ENCODE peak calls at places on chromosomes 1 and 21, in five cellular contexts. W is GM23338, F is hepatocyte, H is keratinocyte, C is HepG2. D is an unnamed sample.

GRCh38 chr1:43637267-43637666 is 12.7 kb upstream of the KDM4A start:
- DNase-seq in W (no peak), F (no peak), H (no peak), C (no peak), D (no peak)

GRCh38 chr1:226946841-226947240 is 6.7 kb downstream of the COQ8A start:
- DNase-seq in W (no peak), F (no peak), H (no peak), C (no peak), D (no peak)

GRCh38 chr1:2268285-2269056 is 40.4 kb downstream of the SKI start:
- DNase-seq in W (no peak), F (no peak), H (no peak), C (no peak), D (no peak)

GRCh38 chr21:45405819-45406762 is 1.1 kb downstream of the COL18A1 start:
- DNase-seq in W (peak), F (peak), H (peak), C (peak), D (peak)

GRCh38 chr1:53473463-53473862 is 14.3 kb downstream of the DMRTB1 start:
- DNase-seq in W (no peak), F (no peak), H (no peak), C (no peak), D (no peak)

GRCh38 chr1:10338047-10338446 is 60.8 kb upstream of the PGD start:
- DNase-seq in W (peak), F (peak), H (no peak), C (peak), D (peak)

GRCh38 chr1:175978476-175978875 is 228.6 kb downstream of the COP1 start:
- DNase-seq in W (no peak), F (no peak), H (no peak), C (no peak), D (peak)

GRCh38 chr1:21871943-21872342 is 59.9 kb downstream of the LDLRAD2 start:
- DNase-seq in W (no peak), F (no peak), H (no peak), C (no peak), D (no peak)

DNA sequence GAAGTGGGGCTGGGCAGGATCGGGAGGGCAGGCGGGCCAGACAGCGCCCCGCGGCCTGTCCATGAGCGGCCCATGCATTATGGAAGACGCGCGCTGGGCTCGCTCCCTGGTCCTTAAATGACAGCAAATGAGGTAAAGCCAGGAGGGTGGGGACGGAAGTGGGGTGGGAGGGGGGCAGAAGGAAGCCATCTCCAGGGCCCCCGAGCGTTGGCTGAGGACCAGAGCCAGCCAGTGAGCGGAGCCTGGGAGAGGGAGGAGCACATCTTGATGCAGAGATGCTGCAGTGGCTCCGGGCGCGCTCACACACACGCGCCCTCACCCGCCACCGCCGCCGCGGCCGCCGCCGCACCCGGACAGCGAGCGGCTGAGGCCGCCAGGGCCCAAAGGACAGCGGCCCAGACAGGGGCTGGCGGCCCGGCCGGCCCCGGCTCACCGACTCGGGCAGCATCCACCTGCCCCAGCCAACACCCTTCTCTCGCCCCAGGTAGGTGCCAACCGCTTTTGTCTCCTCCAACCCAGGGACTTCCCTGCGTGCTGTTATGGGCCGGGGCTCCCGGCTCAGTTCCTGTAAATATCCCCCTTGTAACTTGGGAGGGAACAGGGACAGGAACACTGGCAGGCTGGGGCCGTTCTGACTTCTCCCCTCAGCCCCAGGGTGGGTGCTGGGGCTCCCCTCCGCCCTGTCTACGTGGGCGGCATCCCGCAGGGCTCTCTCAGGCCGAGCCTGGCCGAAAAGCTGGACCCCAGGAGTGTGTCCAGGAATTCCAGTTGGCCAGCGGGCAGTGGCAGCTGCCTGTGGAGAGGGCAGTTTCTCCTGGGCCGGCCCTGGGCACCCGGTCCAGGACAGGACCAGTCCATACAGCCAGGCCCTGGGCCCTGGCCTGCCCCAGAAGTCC is at the start of gene CNTN2:
- DNase-seq in W (peak), F (peak), H (no peak), C (no peak), D (peak)
- TF ChIP-seq EZH2 in W (no peak), F (no peak), H (no peak), C (no peak), D (no peak)

GRCh38 chr1:202644219-202645096 is 65.8 kb downstream of the SYT2 start:
- DNase-seq in W (peak), F (no peak), H (no peak), C (no peak), D (peak)
- TF ChIP-seq EZH2 in W (no peak), F (no peak), H (no peak), C (no peak), D (no peak)

DNA sequence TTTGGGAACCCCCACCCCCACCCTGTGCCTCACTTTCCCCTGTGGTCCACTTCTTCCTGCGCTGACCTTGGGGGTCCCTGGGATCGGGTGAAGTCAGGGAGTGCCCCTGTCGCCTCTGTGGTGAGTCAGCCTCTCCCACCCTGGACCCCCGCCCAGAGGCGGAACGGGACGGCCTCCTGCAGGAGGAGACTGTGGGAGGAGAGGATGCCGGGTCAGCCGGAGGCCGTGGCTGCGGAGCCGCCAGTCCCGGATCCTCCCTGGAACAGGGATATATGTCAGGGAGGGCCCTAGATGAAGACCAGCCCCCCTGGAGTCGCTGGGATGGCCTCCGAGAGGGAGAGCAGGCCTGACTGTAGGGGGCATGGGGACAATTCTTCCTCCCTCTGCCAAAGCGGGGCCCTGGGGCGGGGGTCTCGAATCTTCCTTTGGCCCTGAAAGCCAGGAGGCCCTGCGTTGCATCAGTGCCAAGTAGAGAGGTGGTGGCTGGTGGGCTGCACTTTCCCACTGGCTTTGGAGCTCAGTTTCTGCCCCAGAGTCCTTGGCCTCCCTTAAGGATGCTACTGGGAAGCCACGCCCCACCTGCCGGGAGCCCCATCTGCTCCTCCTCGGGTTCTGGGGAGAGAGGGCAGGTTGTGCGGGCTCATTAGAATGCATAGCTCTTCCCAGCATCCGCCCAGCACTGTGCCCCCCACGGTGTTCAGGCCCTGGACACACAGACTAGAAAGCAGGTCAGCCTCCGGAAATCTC is 930 bp downstream of the ARHGEF10L start:
- DNase-seq in W (peak), F (peak), H (no peak), C (no peak), D (peak)
- TF ChIP-seq EZH2 in W (no peak), F (no peak), H (no peak), C (no peak), D (no peak)

DNA sequence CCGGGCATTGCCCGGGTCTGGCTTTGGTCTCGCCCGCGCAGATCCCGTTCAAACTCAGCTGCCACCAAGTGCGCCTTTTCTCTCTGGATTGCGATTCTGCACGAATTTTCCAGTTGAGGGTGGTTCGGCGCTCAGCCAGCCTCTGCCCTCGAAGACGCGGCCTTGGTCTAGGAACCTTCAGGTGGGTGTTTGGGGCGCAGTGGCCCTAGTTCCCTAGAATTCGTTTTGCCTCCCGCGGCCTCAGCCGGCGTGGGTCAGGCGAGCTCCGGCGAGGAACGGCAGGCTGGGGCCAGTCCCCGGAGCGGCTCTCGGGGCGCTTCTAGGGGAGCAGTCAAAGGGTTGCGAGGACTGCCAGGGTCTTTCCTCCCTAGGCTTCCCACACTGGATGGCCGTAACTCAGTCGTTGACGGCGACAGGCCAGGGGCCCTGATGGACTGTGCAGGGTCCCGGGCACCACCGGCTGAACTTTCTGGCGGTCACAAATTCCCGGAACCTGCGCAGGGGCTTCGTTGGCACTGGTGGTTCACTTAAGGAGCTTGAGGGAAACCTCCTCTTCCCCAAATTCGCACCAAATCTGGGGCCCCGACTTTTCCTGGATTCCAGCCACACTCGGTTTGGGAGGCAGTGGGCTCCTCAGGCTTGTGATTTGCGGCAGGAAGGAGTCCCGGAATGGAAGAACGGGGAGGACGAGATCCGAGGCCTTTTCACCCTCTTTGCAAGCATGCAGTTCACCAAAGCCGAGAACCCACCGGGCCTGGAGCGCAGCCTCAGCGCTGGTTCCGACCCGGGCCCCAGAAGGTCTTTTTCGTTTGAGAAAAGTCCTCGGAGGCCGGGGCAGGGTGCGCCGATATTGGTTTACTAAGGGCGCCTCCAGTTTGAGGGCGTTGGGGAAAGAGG is 1.2 kb downstream of the DMBX1 start:
- DNase-seq in W (no peak), F (no peak), H (no peak), C (no peak), D (peak)
- TF ChIP-seq EZH2 in W (peak), F (peak), H (peak), C (peak), D (peak)

DNA sequence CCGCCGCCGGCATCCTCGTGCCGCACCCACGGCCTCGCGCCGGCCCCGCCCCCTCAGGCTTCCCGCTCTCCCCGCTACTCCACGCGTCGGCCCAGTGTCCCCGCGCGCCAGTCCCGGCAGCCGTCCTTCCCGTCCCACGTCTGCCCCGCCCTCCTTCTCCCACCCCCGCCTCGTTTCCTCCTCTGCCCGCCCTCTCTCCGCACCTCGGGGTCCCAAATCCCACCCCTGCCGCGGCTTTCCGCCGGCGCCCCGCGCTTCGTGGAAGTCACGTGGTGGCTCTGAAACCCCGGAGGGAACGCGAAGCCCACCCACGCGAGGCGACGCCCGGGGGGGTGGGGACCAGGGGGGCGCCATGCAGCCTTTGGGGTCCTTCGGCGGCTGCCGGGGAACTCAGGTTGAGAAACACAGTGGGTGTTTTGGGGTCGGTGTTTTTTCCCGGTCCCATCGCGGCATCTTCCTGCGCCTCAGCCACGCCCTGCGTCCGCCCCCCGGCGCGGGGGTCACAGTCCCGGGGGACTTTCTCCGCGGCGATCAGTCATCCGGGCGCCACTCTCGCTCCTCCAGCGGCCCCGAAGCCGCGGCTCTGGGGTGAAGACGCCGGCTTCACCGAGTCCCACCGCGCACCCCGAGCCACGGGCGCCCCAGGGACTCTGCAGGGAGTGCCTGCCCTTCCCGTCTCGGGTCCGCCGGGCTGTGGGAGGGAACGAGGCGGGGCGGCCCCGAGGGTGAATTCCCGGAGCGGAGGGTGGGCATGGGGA is at the start of gene BATF3:
- DNase-seq in W (peak), F (peak), H (no peak), C (no peak), D (peak)
- TF ChIP-seq EZH2 in W (peak), F (peak), H (no peak), C (no peak), D (peak)

GRCh38 chr1:215957692-215958091 is 390.6 kb downstream of the KCTD3 start:
- DNase-seq in W (no peak), F (peak), H (no peak), C (no peak), D (peak)
- TF ChIP-seq EZH2 in W (no peak), F (no peak), H (no peak), C (no peak), D (no peak)

DNA sequence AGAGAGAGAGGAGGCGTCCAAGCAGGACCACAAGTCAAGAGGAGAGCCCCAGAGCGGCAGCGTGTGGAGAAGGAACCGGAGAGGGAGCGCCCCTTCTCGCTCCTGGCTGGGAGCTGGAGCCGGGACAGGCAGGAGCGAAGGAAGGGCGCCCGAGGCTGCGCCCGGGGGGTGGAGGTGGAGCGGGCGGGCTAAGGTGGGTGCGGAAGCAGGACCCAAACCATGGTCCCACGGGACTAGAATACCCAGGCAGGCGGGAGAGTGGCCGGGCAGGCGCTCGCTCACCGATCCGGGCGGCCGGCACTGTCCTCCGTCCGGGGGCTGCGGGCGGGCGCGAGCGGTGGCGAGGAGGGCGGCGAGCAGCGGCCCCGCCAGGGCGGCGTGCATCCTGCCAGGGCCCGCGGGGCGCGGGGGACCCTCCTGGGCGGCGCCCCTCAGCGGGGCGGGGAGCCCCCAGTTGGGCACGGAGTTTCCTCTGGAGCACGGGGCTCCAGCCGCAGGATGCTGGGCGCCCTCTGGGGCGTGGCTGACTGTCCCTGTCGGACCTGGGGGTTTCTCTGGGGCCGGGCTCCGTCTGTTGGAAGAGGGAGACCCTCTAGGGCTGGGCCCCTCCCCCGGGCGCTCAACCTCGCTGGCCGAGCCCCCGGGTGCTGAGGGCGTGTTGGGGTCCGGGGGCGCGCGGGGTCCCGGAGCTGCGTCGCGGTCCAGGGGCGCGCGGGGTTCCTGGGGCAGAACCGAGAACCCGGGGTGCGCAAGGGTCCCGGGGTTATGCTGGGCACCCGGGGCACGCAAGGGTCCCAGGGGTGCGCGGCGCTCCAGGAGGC is 569 bp downstream of the TRABD2B start:
- DNase-seq in W (peak), F (peak), H (no peak), C (no peak), D (peak)
- TF ChIP-seq EZH2 in W (no peak), F (no peak), H (no peak), C (no peak), D (peak)

DNA sequence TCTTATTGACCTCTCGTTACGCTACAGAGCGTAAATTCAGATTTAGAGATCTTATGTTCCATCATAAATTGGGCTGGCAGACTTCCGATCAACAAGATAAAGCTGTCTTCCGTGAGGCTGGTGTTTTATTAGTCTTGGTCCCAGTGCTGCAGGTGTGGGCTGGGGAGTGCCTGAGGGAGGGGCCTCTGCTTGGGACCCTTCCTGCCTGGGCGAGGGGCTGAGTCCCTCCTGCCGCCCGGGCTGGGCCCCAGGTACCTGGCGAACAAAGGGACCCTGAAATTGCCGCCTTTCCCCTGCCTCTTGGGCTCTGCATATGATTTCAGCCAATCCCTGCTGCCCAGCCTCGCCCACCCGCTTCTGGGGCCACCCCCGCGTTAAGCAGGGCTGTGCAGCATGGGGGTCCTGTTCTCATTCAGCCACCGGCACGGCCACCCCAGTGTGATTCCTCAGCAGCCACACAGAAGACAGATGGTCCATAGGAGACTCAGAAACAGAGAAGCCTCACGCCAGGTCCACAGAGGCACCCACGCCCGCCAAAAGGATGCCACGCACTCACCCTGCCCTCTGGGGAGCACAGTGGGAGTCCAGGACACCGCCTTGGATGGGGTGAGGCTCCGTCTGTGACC is 6.1 kb upstream of the SAMD11 start:
- DNase-seq in W (no peak), F (no peak), H (no peak), C (no peak), D (no peak)
- TF ChIP-seq EZH2 in W (no peak), F (no peak), H (peak), C (no peak), D (no peak)